ENCODE peak calls at places on chromosome 2, in five cellular contexts. H, Y, N, W and G are unnamed samples.

GRCh38 chr2:134842930-134843490 is 4.6 kb downstream of the ACMSD start:
- DNase-seq in Y (no peak), N (no peak), W (no peak), H (no peak), G (no peak)

GRCh38 chr2:11377915-11378649 is 33.6 kb upstream of the ROCK2 start:
- DNase-seq in H (no peak), W (no peak), Y (no peak), N (no peak), G (no peak)

GRCh38 chr2:70569559-70569958 is 15.9 kb upstream of the TGFA start:
- DNase-seq in W (no peak), N (no peak), H (no peak), Y (no peak), G (no peak)

GRCh38 chr2:170651603-170652002 is 63.5 kb upstream of the SP5 start:
- DNase-seq in H (no peak), W (no peak), N (no peak), Y (no peak), G (no peak)

GRCh38 chr2:33810046-33810835 is 211.1 kb upstream of the FAM98A start:
- DNase-seq in Y (no peak), W (no peak), H (no peak), N (no peak), G (no peak)

GRCh38 chr2:241202268-241202585 is 13.8 kb downstream of the ANO7 start:
- DNase-seq in Y (no peak), H (no peak), N (no peak), W (no peak), G (no peak)

GRCh38 chr2:42923632-42924425 is 131.4 kb upstream of the HAAO start:
- DNase-seq in Y (no peak), N (no peak), W (no peak), H (no peak), G (no peak)

GRCh38 chr2:160783481-160783880 is 289.9 kb upstream of the RBMS1 start:
- DNase-seq in W (no peak), H (peak), N (no peak), Y (no peak), G (no peak)

GRCh38 chr2:214226061-214226460 is 184.8 kb upstream of the VWC2L start:
- DNase-seq in Y (no peak), W (no peak), N (no peak), H (no peak), G (no peak)

GRCh38 chr2:62565309-62565908 is 59.4 kb upstream of the TMEM17 start:
- DNase-seq in W (no peak), N (no peak), H (no peak), Y (no peak), G (no peak)

GRCh38 chr2:70676301-70677035 is 91.5 kb downstream of the ADD2 start:
- DNase-seq in Y (no peak), N (no peak), H (no peak), W (no peak), G (no peak)

GRCh38 chr2:58035352-58035751 is 11.3 kb upstream of the VRK2 start:
- DNase-seq in W (no peak), H (no peak), Y (no peak), N (no peak), G (no peak)

GRCh38 chr2:241150660-241151530 is 628 bp downstream of the PPP1R7 start:
- DNase-seq in Y (no peak), N (no peak), H (no peak), W (peak), G (no peak)

GRCh38 chr2:160271166-160272086 is 71.4 kb upstream of the ITGB6 start:
- DNase-seq in W (no peak), H (peak), Y (no peak), N (no peak), G (peak)

GRCh38 chr2:129877795-129878775 is 101.4 kb upstream of the RAB6C start:
- DNase-seq in Y (peak), N (no peak), W (peak), H (no peak), G (no peak)

GRCh38 chr2:175183674-175184073 is 2.2 kb upstream of the ATP5MC3 start:
- DNase-seq in N (no peak), H (no peak), W (no peak), Y (no peak), G (no peak)

GRCh38 chr2:229775614-229776313 is 61.4 kb upstream of the DNER start:
- DNase-seq in W (no peak), Y (no peak), H (no peak), N (no peak), G (no peak)

GRCh38 chr2:112150447-112150846 is 12.3 kb downstream of the FBLN7 start:
- DNase-seq in W (peak), N (no peak), H (peak), Y (peak), G (no peak)

GRCh38 chr2:202317080-202317859 is 51.7 kb downstream of the NOP58 start:
- DNase-seq in H (peak), Y (no peak), W (peak), N (no peak), G (peak)

GRCh38 chr2:222303045-222303827 is 4.4 kb upstream of the PAX3 start:
- DNase-seq in W (no peak), Y (peak), N (no peak), H (no peak), G (no peak)

GRCh38 chr2:27281442-27281841 is 787 bp upstream of the TRIM54 start:
- DNase-seq in Y (no peak), N (no peak), H (no peak), W (no peak), G (no peak)

GRCh38 chr2:45128580-45128997 is 119.3 kb upstream of the SIX2 start:
- DNase-seq in N (no peak), H (peak), Y (peak), W (peak), G (no peak)

GRCh38 chr2:108972663-108973062 is 16.4 kb downstream of the EDAR start:
- DNase-seq in N (no peak), H (no peak), Y (no peak), W (no peak), G (no peak)

GRCh38 chr2:148554459-148555247 is 89.9 kb upstream of the EPC2 start:
- DNase-seq in W (no peak), N (no peak), H (no peak), Y (no peak), G (no peak)

GRCh38 chr2:205909194-205909572 is 176.8 kb downstream of the INO80D start:
- DNase-seq in Y (no peak), W (no peak), N (no peak), H (no peak), G (no peak)

GRCh38 chr2:218569661-218570500 is 1.2 kb downstream of the CNOT9 start:
- DNase-seq in W (peak), Y (no peak), H (peak), N (no peak), G (no peak)

GRCh38 chr2:176464886-176465564 is 195.8 kb downstream of the MTX2 start:
- DNase-seq in W (no peak), H (no peak), Y (no peak), N (no peak), G (no peak)

GRCh38 chr2:196422361-196422760 is 217.2 kb upstream of the CCDC150 start:
- DNase-seq in Y (no peak), W (no peak), N (no peak), H (no peak), G (no peak)

GRCh38 chr2:53087282-53087882 is 680.2 kb upstream of the CHAC2 start:
- DNase-seq in W (no peak), N (no peak), H (peak), Y (no peak), G (no peak)

GRCh38 chr2:86570069-86570468 is 6.8 kb upstream of the CHMP3 start:
- DNase-seq in N (no peak), W (no peak), H (no peak), Y (no peak), G (no peak)

GRCh38 chr2:86566828-86567205 is 3.6 kb upstream of the CHMP3 start:
- DNase-seq in Y (no peak), H (no peak), W (no peak), N (no peak), G (no peak)

GRCh38 chr2:86563650-86564061 is 413 bp upstream of the CHMP3 start:
- DNase-seq in H (no peak), N (no peak), Y (no peak), W (no peak), G (no peak)

GRCh38 chr2:86562891-86563649 is at the start of gene CHMP3:
- DNase-seq in N (peak), W (peak), H (peak), Y (peak), G (peak)

GRCh38 chr2:86566158-86566827 is 3.0 kb upstream of the CHMP3 start:
- DNase-seq in H (no peak), W (no peak), Y (no peak), N (no peak), G (no peak)
- TF ChIP-seq POLR2A in H (no peak), W (no peak), Y (no peak), N (no peak), G (no peak)

GRCh38 chr2:113180131-113180946 is 6.6 kb downstream of the PSD4 start:
- DNase-seq in Y (no peak), W (no peak), H (no peak), N (no peak), G (no peak)
- TF ChIP-seq POLR2A in Y (no peak), W (no peak), H (no peak), N (no peak), G (no peak)

GRCh38 chr2:102000012-102000411 is 8.3 kb downstream of the IL1R2 start:
- DNase-seq in Y (no peak), H (no peak), N (no peak), W (peak), G (no peak)

GRCh38 chr2:102000813-102001766 is 9.3 kb downstream of the IL1R2 start:
- DNase-seq in W (no peak), N (no peak), Y (no peak), H (no peak), G (no peak)

GRCh38 chr2:101998556-101999121 is 6.9 kb downstream of the IL1R2 start:
- DNase-seq in H (no peak), Y (no peak), N (no peak), W (no peak), G (no peak)

GRCh38 chr2:102001767-102002142 is 10.0 kb downstream of the IL1R2 start:
- DNase-seq in Y (no peak), N (no peak), W (no peak), H (no peak), G (no peak)

GRCh38 chr2:101999122-101999789 is 7.5 kb downstream of the IL1R2 start:
- DNase-seq in N (no peak), Y (no peak), H (no peak), W (no peak), G (no peak)
- TF ChIP-seq POLR2A in N (no peak), Y (no peak), H (no peak), W (no peak), G (no peak)

GRCh38 chr2:195214072-195214471 is 443.0 kb upstream of the SLC39A10 start:
- DNase-seq in W (no peak), N (no peak), Y (no peak), H (no peak), G (no peak)
- TF ChIP-seq POLR2A in W (no peak), N (no peak), Y (no peak), H (no peak), G (no peak)

GRCh38 chr2:172103471-172104292 is 982 bp upstream of the DLX2 start:
- DNase-seq in H (peak), N (peak), W (peak), Y (peak), G (peak)

GRCh38 chr2:172101707-172102158 is 967 bp downstream of the DLX2 start:
- DNase-seq in Y (no peak), N (no peak), H (no peak), W (no peak), G (peak)

GRCh38 chr2:172102159-172102857 is 392 bp downstream of the DLX2 start:
- DNase-seq in W (no peak), N (no peak), Y (no peak), H (peak), G (peak)

GRCh38 chr2:172101008-172101706 is 1.5 kb downstream of the DLX2 start:
- DNase-seq in N (no peak), Y (peak), W (no peak), H (no peak), G (no peak)

GRCh38 chr2:172102858-172103359 is at the start of gene DLX2:
- DNase-seq in N (no peak), H (peak), Y (peak), W (peak), G (peak)
- TF ChIP-seq POLR2A in N (no peak), H (no peak), Y (no peak), W (no peak), G (no peak)

GRCh38 chr2:60710707-60711106 is 45.4 kb upstream of the PAPOLG start:
- DNase-seq in H (peak), Y (no peak), W (peak), N (no peak), G (no peak)
- TF ChIP-seq POLR2A in H (no peak), Y (no peak), W (no peak), N (no peak), G (no peak)